ENCODE peak calls at places on chromosomes 3 and 15, in nine cellular contexts. One of them, this sample, is unnamed.

GRCh38 chr3:196963309-196963953 is 5.2 kb downstream of the PIGZ start:
- DNase-seq in left ventricle myocardium inferior: no peak
- DNase-seq in left lung: no peak
- DNase-seq in A549: no peak
- DNase-seq in kidney: no peak
- DNase-seq in IMR-90: no peak
- DNase-seq in sigmoid colon: no peak
- DNase-seq in HepG2: no peak
- DNase-seq in body of pancreas: no peak
- DNase-seq in this sample: no peak

GRCh38 chr3:125310623-125311076 is 64.5 kb downstream of the ZNF148 start:
- DNase-seq in left ventricle myocardium inferior: no peak
- DNase-seq in left lung: no peak
- DNase-seq in A549: no peak
- DNase-seq in kidney: no peak
- DNase-seq in IMR-90: no peak
- DNase-seq in sigmoid colon: no peak
- DNase-seq in HepG2: peak
- DNase-seq in body of pancreas: no peak
- DNase-seq in this sample: no peak

GRCh38 chr3:82587174-82587573 is 825.7 kb upstream of the GBE1 start:
- DNase-seq in left ventricle myocardium inferior: no peak
- DNase-seq in left lung: no peak
- DNase-seq in A549: no peak
- DNase-seq in kidney: no peak
- DNase-seq in IMR-90: no peak
- DNase-seq in sigmoid colon: no peak
- DNase-seq in HepG2: peak
- DNase-seq in body of pancreas: no peak
- DNase-seq in this sample: no peak

GRCh38 chr15:70375006-70375409 is 277.3 kb upstream of the TLE3 start:
- DNase-seq in left ventricle myocardium inferior: no peak
- DNase-seq in left lung: peak
- DNase-seq in A549: peak
- DNase-seq in kidney: no peak
- DNase-seq in IMR-90: no peak
- DNase-seq in sigmoid colon: peak
- DNase-seq in HepG2: no peak
- DNase-seq in body of pancreas: no peak
- DNase-seq in this sample: no peak

GRCh38 chr3:55370272-55370671 is 116.8 kb downstream of the WNT5A start:
- DNase-seq in left ventricle myocardium inferior: no peak
- DNase-seq in left lung: no peak
- DNase-seq in A549: no peak
- DNase-seq in kidney: no peak
- DNase-seq in IMR-90: no peak
- DNase-seq in sigmoid colon: peak
- DNase-seq in HepG2: no peak
- DNase-seq in body of pancreas: no peak
- DNase-seq in this sample: no peak

GRCh38 chr3:377158-377561 is 180.6 kb downstream of the CHL1 start:
- DNase-seq in left ventricle myocardium inferior: no peak
- DNase-seq in left lung: no peak
- DNase-seq in A549: peak
- DNase-seq in kidney: no peak
- DNase-seq in IMR-90: peak
- DNase-seq in sigmoid colon: no peak
- DNase-seq in HepG2: peak
- DNase-seq in body of pancreas: no peak
- DNase-seq in this sample: no peak

GRCh38 chr15:77160562-77161481 is 89.9 kb upstream of the TSPAN3 start:
- DNase-seq in left ventricle myocardium inferior: no peak
- DNase-seq in left lung: no peak
- DNase-seq in A549: no peak
- DNase-seq in kidney: no peak
- DNase-seq in IMR-90: no peak
- DNase-seq in sigmoid colon: no peak
- DNase-seq in HepG2: peak
- DNase-seq in body of pancreas: peak
- DNase-seq in this sample: no peak

GRCh38 chr3:124766113-124767095 is 36.2 kb downstream of the UMPS start:
- DNase-seq in left ventricle myocardium inferior: no peak
- DNase-seq in left lung: no peak
- DNase-seq in A549: no peak
- DNase-seq in kidney: no peak
- DNase-seq in IMR-90: no peak
- DNase-seq in sigmoid colon: no peak
- DNase-seq in HepG2: no peak
- DNase-seq in body of pancreas: no peak
- DNase-seq in this sample: no peak

GRCh38 chr3:101913173-101913572 is 63.9 kb downstream of the NFKBIZ start:
- DNase-seq in left ventricle myocardium inferior: no peak
- DNase-seq in left lung: no peak
- DNase-seq in A549: no peak
- DNase-seq in kidney: no peak
- DNase-seq in IMR-90: peak
- DNase-seq in sigmoid colon: no peak
- DNase-seq in HepG2: no peak
- DNase-seq in body of pancreas: no peak
- DNase-seq in this sample: no peak

GRCh38 chr3:150251187-150251592 is 156.9 kb upstream of the TSC22D2 start:
- DNase-seq in left ventricle myocardium inferior: no peak
- DNase-seq in left lung: no peak
- DNase-seq in A549: no peak
- DNase-seq in kidney: no peak
- DNase-seq in IMR-90: no peak
- DNase-seq in sigmoid colon: no peak
- DNase-seq in HepG2: no peak
- DNase-seq in body of pancreas: no peak
- DNase-seq in this sample: no peak

GRCh38 chr3:136925425-136926190 is 32.2 kb upstream of the IL20RB start:
- DNase-seq in left ventricle myocardium inferior: no peak
- DNase-seq in left lung: no peak
- DNase-seq in A549: no peak
- DNase-seq in kidney: no peak
- DNase-seq in IMR-90: no peak
- DNase-seq in sigmoid colon: no peak
- DNase-seq in HepG2: no peak
- DNase-seq in body of pancreas: no peak
- DNase-seq in this sample: no peak

GRCh38 chr3:14262212-14262611 is 83.6 kb downstream of the LSM3 start:
- DNase-seq in left ventricle myocardium inferior: no peak
- DNase-seq in left lung: no peak
- DNase-seq in A549: no peak
- DNase-seq in kidney: no peak
- DNase-seq in IMR-90: no peak
- DNase-seq in sigmoid colon: no peak
- DNase-seq in HepG2: no peak
- DNase-seq in body of pancreas: no peak
- DNase-seq in this sample: no peak

GRCh38 chr3:19046440-19046839 is 101.9 kb upstream of the KCNH8 start:
- DNase-seq in left ventricle myocardium inferior: no peak
- DNase-seq in left lung: no peak
- DNase-seq in A549: no peak
- DNase-seq in kidney: no peak
- DNase-seq in IMR-90: no peak
- DNase-seq in sigmoid colon: no peak
- DNase-seq in HepG2: no peak
- DNase-seq in body of pancreas: no peak
- DNase-seq in this sample: no peak

GRCh38 chr3:31300802-31301443 is 231.8 kb upstream of the STT3B start:
- DNase-seq in left ventricle myocardium inferior: no peak
- DNase-seq in left lung: no peak
- DNase-seq in A549: no peak
- DNase-seq in kidney: no peak
- DNase-seq in IMR-90: no peak
- DNase-seq in sigmoid colon: no peak
- DNase-seq in HepG2: no peak
- DNase-seq in body of pancreas: peak
- DNase-seq in this sample: no peak

GRCh38 chr3:43523454-43524053 is 98.3 kb downstream of the ANO10 start:
- DNase-seq in left ventricle myocardium inferior: no peak
- DNase-seq in left lung: no peak
- DNase-seq in A549: no peak
- DNase-seq in kidney: no peak
- DNase-seq in IMR-90: peak
- DNase-seq in sigmoid colon: no peak
- DNase-seq in HepG2: peak
- DNase-seq in body of pancreas: no peak
- DNase-seq in this sample: no peak

GRCh38 chr3:25151497-25151896 is 276.6 kb upstream of the RARB start:
- DNase-seq in left ventricle myocardium inferior: no peak
- DNase-seq in left lung: no peak
- DNase-seq in A549: no peak
- DNase-seq in kidney: no peak
- DNase-seq in IMR-90: no peak
- DNase-seq in sigmoid colon: no peak
- DNase-seq in HepG2: no peak
- DNase-seq in body of pancreas: no peak
- DNase-seq in this sample: no peak

GRCh38 chr3:52355526-52355925 is 39.4 kb downstream of the DNAH1 start:
- DNase-seq in left ventricle myocardium inferior: no peak
- DNase-seq in left lung: no peak
- DNase-seq in A549: no peak
- DNase-seq in kidney: peak
- DNase-seq in IMR-90: no peak
- DNase-seq in sigmoid colon: no peak
- DNase-seq in HepG2: no peak
- DNase-seq in body of pancreas: no peak
- DNase-seq in this sample: no peak

DNA sequence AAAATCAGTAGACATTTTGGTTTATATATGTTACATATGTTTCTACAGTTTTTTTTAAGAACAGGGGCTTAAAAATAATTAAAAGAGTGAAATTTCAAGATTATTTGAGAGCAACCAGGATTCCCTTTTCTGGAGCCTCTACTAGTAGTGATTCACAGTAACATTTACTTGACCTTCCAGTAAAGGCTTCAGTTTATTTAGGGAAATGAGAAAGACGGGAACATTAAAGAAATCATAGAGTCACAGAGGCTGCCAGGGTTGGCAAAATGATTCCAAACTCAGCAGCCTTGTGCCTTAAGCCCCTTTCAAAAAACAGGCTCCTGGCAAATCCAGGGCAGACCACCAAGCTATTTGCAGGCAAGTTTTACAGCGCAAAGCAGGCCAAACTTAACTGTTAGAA is 201.0 kb upstream of the ADAMTS9 start:
- DNase-seq in left ventricle myocardium inferior: no peak
- DNase-seq in left lung: no peak
- DNase-seq in A549: no peak
- DNase-seq in kidney: no peak
- DNase-seq in IMR-90: peak
- DNase-seq in sigmoid colon: no peak
- DNase-seq in HepG2: no peak
- DNase-seq in body of pancreas: no peak
- DNase-seq in this sample: no peak
- H3K27ac ChIP-seq in left ventricle myocardium inferior: peak
- H3K27ac ChIP-seq in left lung: peak
- H3K27ac ChIP-seq in A549: no peak
- H3K27ac ChIP-seq in kidney: peak
- H3K27ac ChIP-seq in IMR-90: peak
- H3K27ac ChIP-seq in sigmoid colon: peak
- H3K27ac ChIP-seq in HepG2: no peak
- H3K27ac ChIP-seq in body of pancreas: no peak
- H3K27ac ChIP-seq in this sample: no peak

DNA sequence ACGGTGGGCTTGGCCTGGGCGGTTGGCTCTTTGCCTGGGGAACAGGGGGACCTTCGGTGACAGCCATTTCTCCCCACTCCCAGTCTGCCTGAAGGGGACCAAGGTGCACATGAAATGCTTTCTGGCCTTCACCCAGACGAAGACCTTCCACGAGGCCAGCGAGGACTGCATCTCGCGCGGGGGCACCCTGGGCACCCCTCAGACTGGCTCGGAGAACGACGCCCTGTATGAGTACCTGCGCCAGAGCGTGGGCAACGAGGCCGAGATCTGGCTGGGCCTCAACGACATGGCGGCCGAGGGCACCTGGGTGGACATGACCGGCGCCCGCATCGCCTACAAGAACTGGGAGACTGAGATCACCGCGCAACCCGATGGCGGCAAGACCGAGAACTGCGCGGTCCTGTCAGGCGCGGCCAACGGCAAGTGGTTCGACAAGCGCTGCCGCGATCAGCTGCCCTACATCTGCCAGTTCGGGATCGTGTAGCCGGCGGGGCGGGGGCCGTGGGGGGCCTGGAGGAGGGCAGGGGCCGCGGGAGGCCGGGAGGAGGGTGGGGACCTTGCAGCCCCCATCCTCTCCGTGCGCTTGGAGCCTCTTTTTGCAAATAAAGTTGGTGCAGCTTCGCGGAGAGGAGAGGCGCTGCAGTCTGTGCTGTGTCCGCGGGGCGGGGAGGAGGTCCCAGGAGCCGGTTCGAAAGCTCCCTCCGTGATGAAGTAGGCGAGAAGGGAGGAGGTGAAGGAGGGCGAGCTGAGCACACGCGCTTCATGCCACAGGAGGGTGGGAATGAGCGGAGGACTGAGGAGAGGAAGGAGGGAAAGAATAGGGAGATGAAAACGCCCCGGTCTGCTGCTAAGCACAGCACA is 9.6 kb downstream of the CLEC3B start:
- DNase-seq in left ventricle myocardium inferior: no peak
- DNase-seq in left lung: peak
- DNase-seq in A549: no peak
- DNase-seq in kidney: peak
- DNase-seq in IMR-90: peak
- DNase-seq in sigmoid colon: peak
- DNase-seq in HepG2: no peak
- DNase-seq in body of pancreas: no peak
- DNase-seq in this sample: no peak
- H3K4me3 ChIP-seq in left ventricle myocardium inferior: peak
- H3K4me3 ChIP-seq in left lung: peak
- H3K4me3 ChIP-seq in A549: no peak
- H3K4me3 ChIP-seq in kidney: no peak
- H3K4me3 ChIP-seq in IMR-90: peak
- H3K4me3 ChIP-seq in sigmoid colon: peak
- H3K4me3 ChIP-seq in HepG2: no peak
- H3K4me3 ChIP-seq in body of pancreas: no peak
- H3K4me3 ChIP-seq in this sample: peak

GRCh38 chr3:160921020-160921635 is 165.1 kb downstream of the PPM1L start:
- DNase-seq in left ventricle myocardium inferior: no peak
- DNase-seq in left lung: no peak
- DNase-seq in A549: peak
- DNase-seq in kidney: no peak
- DNase-seq in IMR-90: peak
- DNase-seq in sigmoid colon: no peak
- DNase-seq in HepG2: peak
- DNase-seq in body of pancreas: peak
- DNase-seq in this sample: no peak
- TF ChIP-seq CTCF in left ventricle myocardium inferior: peak
- TF ChIP-seq CTCF in left lung: peak
- TF ChIP-seq CTCF in A549: peak
- TF ChIP-seq CTCF in kidney: peak
- TF ChIP-seq CTCF in IMR-90: peak
- TF ChIP-seq CTCF in sigmoid colon: peak
- TF ChIP-seq CTCF in HepG2: peak
- TF ChIP-seq CTCF in body of pancreas: peak
- TF ChIP-seq CTCF in this sample: peak

DNA sequence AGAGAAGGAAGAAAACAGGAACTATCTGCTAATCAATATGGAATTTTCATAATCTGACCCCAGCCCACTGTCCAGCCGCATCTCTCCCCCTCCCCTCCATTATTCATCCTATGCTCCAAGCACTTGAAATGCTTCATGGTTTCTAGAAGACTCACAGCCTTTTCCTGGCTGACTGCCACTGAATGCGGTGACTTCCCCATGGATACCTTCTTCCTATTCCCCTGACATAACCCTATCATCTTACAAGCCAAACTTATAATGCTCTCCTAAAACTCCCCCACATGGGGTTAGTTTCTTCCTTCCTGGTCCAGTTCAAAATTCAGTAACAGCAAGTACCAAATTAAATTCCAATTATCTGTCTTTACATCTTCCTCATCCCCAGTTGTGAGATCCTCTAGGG is 31.2 kb upstream of the PTX3 start:
- DNase-seq in left ventricle myocardium inferior: no peak
- DNase-seq in left lung: no peak
- DNase-seq in A549: no peak
- DNase-seq in kidney: no peak
- DNase-seq in IMR-90: peak
- DNase-seq in sigmoid colon: no peak
- DNase-seq in HepG2: no peak
- DNase-seq in body of pancreas: no peak
- DNase-seq in this sample: peak
- H3K27ac ChIP-seq in left ventricle myocardium inferior: no peak
- H3K27ac ChIP-seq in left lung: no peak
- H3K27ac ChIP-seq in A549: no peak
- H3K27ac ChIP-seq in kidney: no peak
- H3K27ac ChIP-seq in IMR-90: no peak
- H3K27ac ChIP-seq in sigmoid colon: no peak
- H3K27ac ChIP-seq in HepG2: no peak
- H3K27ac ChIP-seq in body of pancreas: no peak
- H3K27ac ChIP-seq in this sample: no peak